ENCODE peak calls at places on chromosomes 6 and 20, in four cellular contexts. H is nephron progenitor cell; P is activated effector memory CD4-positive, alpha-beta T cell treated with Interleukin-2 at 50 U/mL for 16 hours; W is tibial artery. S is an unnamed sample.

GRCh38 chr20:3805594-3806264 is 9.6 kb downstream of the CDC25B start:
- DNase-seq in H (no peak), P (no peak), W (no peak), S (no peak)

GRCh38 chr6:28555136-28555535 is 29.5 kb downstream of the GPX5 start:
- DNase-seq in H (no peak), P (no peak), W (no peak), S (no peak)

GRCh38 chr6:79076160-79076559 is 1.9 kb downstream of the PHIP start:
- DNase-seq in H (no peak), P (no peak), W (no peak), S (no peak)

GRCh38 chr6:170533792-170534191 is 19.3 kb downstream of the PSMB1 start:
- DNase-seq in H (no peak), P (no peak), W (no peak), S (no peak)

GRCh38 chr20:23078994-23079364 is 7.1 kb downstream of the CD93 start:
- DNase-seq in H (no peak), P (no peak), W (no peak), S (no peak)

GRCh38 chr20:3706774-3707507 is 5.5 kb downstream of the SIGLEC1 start:
- DNase-seq in H (no peak), P (no peak), W (peak; percentile 54), S (no peak)

GRCh38 chr6:69019832-69020231 is 384.8 kb downstream of the ADGRB3 start:
- DNase-seq in H (no peak), P (no peak), W (no peak), S (no peak)

GRCh38 chr20:41697861-41698559 is 79.8 kb upstream of the CHD6 start:
- DNase-seq in H (peak; percentile 12), P (no peak), W (no peak), S (no peak)

GRCh38 chr20:51385941-51386530 is 156.5 kb downstream of the NFATC2 start:
- DNase-seq in H (no peak), P (peak; percentile 22), W (no peak), S (no peak)

GRCh38 chr6:20200761-20201160 is 11.5 kb downstream of the MBOAT1 start:
- DNase-seq in H (no peak), P (no peak), W (no peak), S (no peak)

S was measured in ureter.